ENCODE peak calls at places on chromosomes 5 and 9, in ten cellular contexts. X is mucosa of descending colon; M is brain microvascular endothelial cell; Z is stimulated activated CD4-positive, alpha-beta T cell treated with anti-CD3 and anti-CD28 coated beads, Interleukin-1b, Interleukin-23, amount 100 ng/mL, for 48 hours; N is lower lobe of right lung; W is naive thymus-derived CD8-positive, alpha-beta T cell; R is iris pigment epithelial cell; Q is HEK293T; C is foreskin fibroblast; A is EL. E is an unnamed sample.

GRCh38 chr9:79799691-79800345 is 228.1 kb downstream of the TLE4 start:
- DNase-seq in A (no peak), W (no peak), Z (no peak), N (peak; percentile 45), C (no peak), X (no peak), Q (no peak), M (peak; percentile 6), R (peak; percentile 59), E (no peak)

GRCh38 chr9:105419981-105420597 is 27.7 kb upstream of the FSD1L start:
- DNase-seq in R (no peak), Z (no peak), M (no peak), A (no peak), X (no peak), Q (no peak), W (no peak), N (no peak), C (no peak), E (no peak)

GRCh38 chr5:141412853-141413539 is at the start of gene PCDHGA10:
- DNase-seq in C (peak; percentile 71), W (peak; percentile 37), Z (peak; percentile 59), M (peak; percentile 66), A (peak; percentile 67), N (no peak), X (peak; percentile 72), R (peak; percentile 74), Q (peak; percentile 45), E (peak; percentile 35)

GRCh38 chr5:177489119-177489716 is 8.2 kb downstream of the PDLIM7 start:
- DNase-seq in M (no peak), Q (no peak), R (no peak), X (peak; percentile 71), N (no peak), Z (no peak), W (no peak), C (no peak), A (no peak), E (no peak)

GRCh38 chr5:6201626-6202025 is 176.7 kb downstream of the MED10 start:
- DNase-seq in Q (no peak), N (no peak), R (peak; percentile 30), C (no peak), A (peak; percentile 39), M (no peak), Z (no peak), X (no peak), W (no peak), E (no peak)

GRCh38 chr5:126354012-126354856 is 69.0 kb upstream of the GRAMD2B start:
- DNase-seq in Q (peak; percentile 31), M (peak; percentile 96), R (peak; percentile 98), N (no peak), Z (no peak), A (peak; percentile 98), W (no peak), X (no peak), C (peak; percentile 92), E (peak; percentile 30)

GRCh38 chr5:169429044-169429443 is 128.1 kb upstream of the SLIT3 start:
- DNase-seq in M (no peak), Z (no peak), X (no peak), N (no peak), Q (no peak), A (peak; percentile 22), R (no peak), W (no peak), C (peak; percentile 76), E (no peak)

GRCh38 chr9:14888272-14888671 is 22.0 kb downstream of the FREM1 start:
- DNase-seq in A (no peak), C (no peak), Q (no peak), M (no peak), N (no peak), W (no peak), R (no peak), Z (no peak), X (no peak), E (no peak)

GRCh38 chr9:95796029-95796428 is 79.5 kb upstream of the ERCC6L2 start:
- DNase-seq in Z (no peak), C (no peak), A (no peak), N (no peak), X (peak; percentile 16), Q (no peak), M (no peak), W (no peak), R (no peak), E (no peak)

GRCh38 chr5:176676361-176676824 is 29.1 kb downstream of the TSPAN17 start:
- DNase-seq in W (no peak), N (no peak), M (peak; percentile 71), C (peak; percentile 29), A (peak; percentile 69), Q (no peak), X (no peak), R (no peak), Z (no peak), E (no peak)

GRCh38 chr5:142063878-142064331 is 44.7 kb upstream of the NDFIP1 start:
- DNase-seq in R (peak; percentile 57), W (no peak), Z (peak; percentile 51), Q (no peak), X (peak; percentile 8), M (peak; percentile 64), C (peak; percentile 73), N (no peak), A (peak; percentile 38), E (no peak)

GRCh38 chr5:88407341-88407740 is 138.7 kb upstream of the TMEM161B start:
- DNase-seq in Q (no peak), C (no peak), Z (no peak), R (no peak), X (no peak), M (no peak), N (no peak), A (no peak), W (no peak), E (no peak)

GRCh38 chr5:135203593-135204036 is 169.6 kb upstream of the PITX1 start:
- DNase-seq in C (no peak), A (peak; percentile 39), X (no peak), N (no peak), R (no peak), Z (no peak), M (no peak), W (no peak), Q (no peak), E (no peak)

GRCh38 chr9:125190371-125190801 is 783 bp upstream of the PPP6C start:
- DNase-seq in A (no peak), W (no peak), X (no peak), R (peak; percentile 9), M (no peak), Z (peak; percentile 24), Q (no peak), N (no peak), C (no peak), E (no peak)

GRCh38 chr5:115372121-115372520 is 75.7 kb upstream of the CCDC112 start:
- DNase-seq in C (no peak), R (no peak), Q (no peak), W (no peak), N (no peak), Z (no peak), X (no peak), A (no peak), M (no peak), E (no peak)

GRCh38 chr9:20604561-20604960 is 17.7 kb downstream of the MLLT3 start:
- DNase-seq in N (no peak), R (peak; percentile 61), W (no peak), C (no peak), A (peak; percentile 43), M (no peak), Z (no peak), Q (no peak), X (no peak), E (peak; percentile 16)

GRCh38 chr9:124251605-124252366 is 6.0 kb upstream of the NEK6 start:
- DNase-seq in Q (no peak), X (no peak), Z (no peak), W (no peak), N (peak; percentile 14), R (peak; percentile 51), M (peak; percentile 24), C (peak; percentile 54), A (peak; percentile 84), E (peak; percentile 18)

GRCh38 chr5:174733091-174733690 is 8.8 kb downstream of the MSX2 start:
- DNase-seq in Q (no peak), N (no peak), M (no peak), W (no peak), X (no peak), R (no peak), Z (no peak), A (no peak), C (no peak), E (no peak)

GRCh38 chr9:115673599-115673998 is 480.0 kb upstream of the PAPPA start:
- DNase-seq in A (peak; percentile 74), W (no peak), Z (no peak), X (no peak), C (peak; percentile 58), N (no peak), Q (no peak), R (peak; percentile 78), M (peak; percentile 67), E (no peak)

GRCh38 chr9:134944916-134945315 is 27.2 kb upstream of the FCN1 start:
- DNase-seq in C (no peak), W (no peak), Z (no peak), A (no peak), X (no peak), R (no peak), N (no peak), M (no peak), Q (no peak), E (no peak)

GRCh38 chr5:53569486-53569885 is 9.0 kb downstream of the NDUFS4 start:
- DNase-seq in Q (no peak), N (no peak), R (no peak), W (no peak), Z (no peak), C (no peak), X (no peak), M (no peak), A (no peak), E (no peak)

GRCh38 chr5:133995903-133996563 is 8.7 kb downstream of the VDAC1 start:
- DNase-seq in N (no peak), M (no peak), Z (no peak), W (no peak), C (no peak), Q (no peak), R (peak; percentile 29), A (no peak), X (no peak), E (no peak)

GRCh38 chr5:124685404-124685930 is 61.0 kb downstream of the ZNF608 start:
- DNase-seq in N (no peak), Q (no peak), C (no peak), W (no peak), R (no peak), Z (no peak), M (no peak), X (no peak), A (no peak), E (no peak)

GRCh38 chr5:16735092-16735970 is 118.5 kb upstream of the RETREG1 start:
- DNase-seq in R (no peak), M (no peak), Z (no peak), N (no peak), A (no peak), C (no peak), W (no peak), Q (no peak), X (peak; percentile 20), E (no peak)

GRCh38 chr9:90251311-90251710 is 391.3 kb downstream of the DIRAS2 start:
- DNase-seq in N (no peak), Q (no peak), M (no peak), W (no peak), C (no peak), R (no peak), A (no peak), X (no peak), Z (no peak), E (no peak)

GRCh38 chr5:179827684-179828083 is 7.0 kb downstream of the SQSTM1 start:
- DNase-seq in X (peak; percentile 79), W (no peak), R (peak; percentile 69), A (peak; percentile 76), Q (no peak), C (peak; percentile 62), Z (peak; percentile 74), M (peak; percentile 53), N (peak; percentile 75), E (no peak)

GRCh38 chr5:64457846-64458245 is 48.0 kb upstream of the RGS7BP start:
- DNase-seq in W (no peak), R (no peak), N (no peak), Q (no peak), M (no peak), A (no peak), Z (no peak), X (no peak), C (no peak), E (no peak)

GRCh38 chr5:9348296-9348996 is 197.4 kb downstream of the SEMA5A start:
- DNase-seq in A (peak; percentile 97), C (peak; percentile 90), M (peak; percentile 35), X (peak; percentile 10), Q (no peak), W (no peak), Z (no peak), N (no peak), R (peak; percentile 48), E (no peak)